ENCODE peak calls at places on chromosomes 5 and 9, in ten cellular contexts. Q, O, K, Y, V, E, B, N, J and H are unnamed samples.

GRCh38 chr5:132498152-132498551 is 7.6 kb upstream of the IRF1 start:
- DNase-seq in E (peak), K (peak), Y (peak), O (no peak), Q (no peak), V (no peak), B (peak), J (peak), N (peak), H (no peak)

GRCh38 chr5:74017112-74017511 is 391.1 kb downstream of the ARHGEF28 start:
- DNase-seq in K (no peak), N (peak), Y (no peak), J (no peak), B (no peak), O (no peak), V (peak), E (no peak), Q (no peak), H (no peak)

GRCh38 chr5:84362061-84362720 is 22.5 kb downstream of the EDIL3 start:
- DNase-seq in K (peak), J (no peak), N (no peak), Q (no peak), E (no peak), Y (no peak), O (no peak), V (no peak), B (no peak), H (no peak)

GRCh38 chr9:113514061-113514460 is 50.5 kb downstream of the RGS3 start:
- DNase-seq in Y (no peak), N (no peak), E (no peak), K (no peak), Q (no peak), V (no peak), B (no peak), O (no peak), J (no peak), H (no peak)

GRCh38 chr5:92775711-92776615 is 805.1 kb downstream of the NR2F1-AS1 start:
- DNase-seq in B (no peak), K (no peak), J (no peak), Y (no peak), Q (no peak), E (no peak), V (no peak), N (no peak), O (no peak), H (no peak)

GRCh38 chr5:91212336-91213092 is 170.6 kb downstream of the ARRDC3 start:
- DNase-seq in B (peak), N (no peak), J (no peak), K (no peak), Y (peak), E (peak), O (no peak), V (no peak), Q (no peak), H (peak)

GRCh38 chr5:128579111-128579510 is 41.1 kb upstream of the FBN2 start:
- DNase-seq in J (no peak), N (no peak), B (peak), V (no peak), Y (no peak), E (no peak), K (peak), O (no peak), Q (no peak), H (no peak)

GRCh38 chr5:135386096-135386495 is 12.9 kb downstream of the MACROH2A1 start:
- DNase-seq in E (no peak), K (peak), B (no peak), Q (no peak), V (no peak), J (no peak), N (no peak), O (no peak), Y (no peak), H (no peak)

GRCh38 chr5:34913072-34913471 is 2.2 kb downstream of the RAD1 start:
- DNase-seq in K (no peak), B (no peak), O (no peak), V (no peak), Y (no peak), J (no peak), N (no peak), Q (no peak), E (no peak), H (no peak)

GRCh38 chr5:173631478-173631877 is 15.0 kb upstream of the BOD1 start:
- DNase-seq in Q (no peak), Y (no peak), J (no peak), E (no peak), K (no peak), O (no peak), V (no peak), B (no peak), N (no peak), H (no peak)

GRCh38 chr9:134630393-134630790 is 11.2 kb upstream of the COL5A1 start:
- DNase-seq in Y (no peak), V (no peak), O (no peak), Q (no peak), J (no peak), N (no peak), E (no peak), B (no peak), K (no peak), H (no peak)

GRCh38 chr5:104928906-104929520 is 1366.4 kb upstream of the NUDT12 start:
- DNase-seq in K (no peak), V (no peak), J (no peak), N (no peak), Y (no peak), Q (no peak), B (no peak), O (no peak), E (no peak), H (no peak)

GRCh38 chr5:173888473-173889135 is 455 bp downstream of the CPEB4 start:
- DNase-seq in E (peak), N (no peak), Q (no peak), K (peak), J (peak), B (no peak), O (peak), V (no peak), Y (no peak), H (peak)

GRCh38 chr9:125485471-125485870 is 221.5 kb downstream of the MAPKAP1 start:
- DNase-seq in V (no peak), Y (no peak), K (no peak), N (no peak), J (no peak), E (no peak), B (no peak), O (no peak), Q (no peak), H (no peak)

GRCh38 chr5:80184235-80185023 is 71.4 kb downstream of the SERINC5 start:
- DNase-seq in Q (no peak), O (no peak), E (no peak), N (no peak), K (no peak), B (peak), J (no peak), Y (no peak), V (no peak), H (peak)

GRCh38 chr9:119736478-119737454 is 367.5 kb upstream of the BRINP1 start:
- DNase-seq in J (no peak), K (no peak), O (no peak), Y (no peak), N (no peak), E (peak), B (no peak), V (no peak), Q (peak), H (peak)

GRCh38 chr9:133238851-133239532 is 29.9 kb upstream of the OBP2B start:
- DNase-seq in B (peak), J (peak), N (no peak), O (peak), K (peak), V (peak), Y (peak), E (peak), Q (peak), H (peak)

GRCh38 chr5:14481299-14481799 is 100.2 kb upstream of the OTULINL start:
- DNase-seq in J (no peak), E (no peak), K (no peak), N (no peak), Y (no peak), Q (no peak), O (no peak), B (no peak), V (no peak), H (no peak)

GRCh38 chr9:81620009-81620405 is 69.3 kb downstream of the TLE1 start:
- DNase-seq in J (no peak), V (no peak), K (peak), Q (no peak), Y (no peak), E (no peak), B (no peak), O (peak), N (no peak), H (no peak)

GRCh38 chr5:104817127-104817526 is 1254.5 kb upstream of the NUDT12 start:
- DNase-seq in O (no peak), N (no peak), B (peak), Q (no peak), V (no peak), K (no peak), J (no peak), E (no peak), Y (no peak), H (no peak)

GRCh38 chr9:106974341-106974740 is 111.4 kb downstream of the ZNF462 start:
- DNase-seq in Y (no peak), V (no peak), J (no peak), B (no peak), Q (no peak), K (no peak), N (no peak), E (no peak), O (no peak), H (no peak)

GRCh38 chr9:96031366-96031824 is 155.9 kb downstream of the ERCC6L2 start:
- DNase-seq in O (no peak), V (no peak), E (no peak), Q (no peak), N (peak), K (no peak), J (peak), B (peak), Y (peak), H (no peak)

GRCh38 chr9:89760123-89760522 is 155.3 kb downstream of the GADD45G start:
- DNase-seq in V (no peak), K (no peak), Y (no peak), J (no peak), B (no peak), O (no peak), Q (no peak), E (no peak), N (no peak), H (no peak)

GRCh38 chr5:94397508-94397907 is 220.9 kb downstream of the KIAA0825 start:
- DNase-seq in B (no peak), E (no peak), N (no peak), Y (no peak), K (no peak), J (no peak), Q (no peak), V (no peak), O (peak), H (no peak)

GRCh38 chr5:133882107-133882695 is 86.2 kb downstream of the C5orf15 start:
- DNase-seq in B (no peak), K (no peak), E (no peak), N (no peak), J (no peak), O (no peak), Y (no peak), V (no peak), Q (no peak), H (no peak)

GRCh38 chr9:114745108-114745848 is 60.6 kb downstream of the TNFSF15 start:
- DNase-seq in K (peak), V (no peak), O (no peak), B (no peak), Y (no peak), E (no peak), J (no peak), N (no peak), Q (no peak), H (no peak)

GRCh38 chr5:158514353-158514960 is 585.3 kb downstream of the EBF1 start:
- DNase-seq in K (no peak), N (no peak), V (no peak), J (no peak), Q (no peak), E (no peak), O (no peak), Y (no peak), B (no peak), H (no peak)

GRCh38 chr9:6925841-6926240 is 168.1 kb downstream of the KDM4C start:
- DNase-seq in O (no peak), V (no peak), J (no peak), B (no peak), K (no peak), E (no peak), Y (no peak), N (no peak), Q (no peak), H (no peak)

GRCh38 chr9:92463989-92464388 is 18.3 kb downstream of the ASPN start:
- DNase-seq in E (no peak), O (no peak), N (no peak), Q (no peak), K (no peak), V (no peak), B (peak), Y (no peak), J (no peak), H (no peak)

GRCh38 chr5:3347741-3348140 is 247.9 kb upstream of the IRX1 start:
- DNase-seq in Y (no peak), K (no peak), B (no peak), O (no peak), V (no peak), E (peak), Q (no peak), J (no peak), N (no peak), H (no peak)

GRCh38 chr5:162068412-162068811 is 839 bp downstream of the GABRG2 start:
- DNase-seq in O (peak), Y (no peak), K (no peak), N (no peak), J (peak), B (peak), E (no peak), Q (peak), V (no peak), H (no peak)

GRCh38 chr9:91196103-91196761 is 165.5 kb downstream of the AUH start:
- DNase-seq in Y (no peak), N (no peak), V (no peak), E (no peak), K (no peak), O (no peak), B (no peak), J (peak), Q (no peak), H (no peak)

GRCh38 chr5:143601357-143601756 is 197.9 kb upstream of the NR3C1 start:
- DNase-seq in K (no peak), Q (no peak), J (no peak), N (no peak), E (no peak), Y (no peak), O (no peak), B (no peak), V (no peak), H (no peak)

GRCh38 chr9:70079364-70080103 is 35.9 kb downstream of the MAMDC2 start:
- DNase-seq in Y (peak), K (no peak), V (no peak), N (no peak), J (no peak), O (peak), E (no peak), B (no peak), Q (no peak), H (no peak)

GRCh38 chr5:57683036-57683600 is 200.5 kb upstream of the ACTBL2 start:
- DNase-seq in Y (no peak), V (no peak), K (no peak), J (no peak), E (no peak), Q (no peak), N (no peak), B (no peak), O (no peak), H (no peak)

DNA sequence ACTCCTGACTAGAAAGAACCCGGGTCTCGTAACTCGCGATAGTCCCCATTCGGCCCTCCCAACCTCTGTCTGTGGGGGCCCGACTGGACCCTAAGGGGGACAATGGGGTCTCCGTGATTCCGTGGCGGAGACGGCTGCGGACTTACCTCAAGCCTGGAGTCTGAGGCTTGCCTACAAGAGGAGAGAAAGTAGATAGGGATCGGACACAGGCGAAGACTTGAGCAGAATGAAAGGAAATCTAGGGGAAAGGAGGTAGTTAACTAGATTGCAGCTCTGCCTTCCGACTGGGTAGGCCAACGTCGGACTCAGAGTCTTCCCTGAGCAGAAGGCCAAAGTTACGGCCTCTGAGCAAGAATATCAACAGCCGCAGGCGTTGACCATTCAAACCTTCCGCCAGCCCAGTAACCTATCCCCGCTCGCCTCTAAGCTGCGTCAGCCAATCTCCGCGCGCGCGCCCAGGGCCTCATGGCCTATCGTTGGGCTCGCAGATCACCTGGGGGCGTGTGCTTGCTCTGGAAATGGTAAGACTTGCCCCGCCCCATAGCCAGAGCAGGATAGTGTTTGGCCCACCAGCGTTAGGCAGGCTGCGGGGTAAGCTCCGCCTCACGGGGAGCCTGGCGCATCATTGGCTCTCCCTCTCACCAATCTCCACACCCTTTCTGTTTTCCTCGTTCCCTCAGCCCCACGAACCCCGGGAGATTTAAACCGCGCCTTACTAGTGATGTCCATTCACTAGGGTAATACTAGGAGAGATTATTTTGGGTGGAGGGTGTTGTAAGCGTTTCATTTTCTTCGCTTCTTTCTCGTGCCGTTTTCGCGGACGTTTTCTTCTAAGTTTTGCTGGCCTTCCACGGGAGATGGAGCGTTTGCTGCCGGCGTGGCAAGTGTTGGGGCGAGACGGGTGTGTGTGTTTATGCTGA is at the start of gene CDC25C:
- DNase-seq in Q (peak), N (peak), B (peak), O (peak), V (peak), K (peak), J (peak), E (peak), Y (peak), H (peak)
- TF ChIP-seq POLR2A in Q (peak), N (peak), B (no peak), O (peak), V (peak), K (peak), J (peak), E (no peak), Y (peak), H (peak)

GRCh38 chr9:137127301-137128157 is 11.4 kb upstream of the GRIN1 start:
- DNase-seq in V (no peak), J (no peak), O (peak), K (peak), N (no peak), E (peak), Y (no peak), B (peak), Q (no peak), H (peak)
- TF ChIP-seq POLR2A in V (no peak), J (no peak), O (peak), K (no peak), N (no peak), E (no peak), Y (no peak), B (no peak), Q (no peak), H (no peak)

GRCh38 chr9:131011274-131012022 is 2.5 kb downstream of the LAMC3 start:
- DNase-seq in J (peak), K (no peak), Y (no peak), B (no peak), E (no peak), N (no peak), V (no peak), O (no peak), Q (no peak), H (no peak)
- TF ChIP-seq POLR2A in J (no peak), K (no peak), Y (no peak), B (no peak), E (no peak), N (no peak), V (no peak), O (no peak), Q (no peak), H (no peak)

DNA sequence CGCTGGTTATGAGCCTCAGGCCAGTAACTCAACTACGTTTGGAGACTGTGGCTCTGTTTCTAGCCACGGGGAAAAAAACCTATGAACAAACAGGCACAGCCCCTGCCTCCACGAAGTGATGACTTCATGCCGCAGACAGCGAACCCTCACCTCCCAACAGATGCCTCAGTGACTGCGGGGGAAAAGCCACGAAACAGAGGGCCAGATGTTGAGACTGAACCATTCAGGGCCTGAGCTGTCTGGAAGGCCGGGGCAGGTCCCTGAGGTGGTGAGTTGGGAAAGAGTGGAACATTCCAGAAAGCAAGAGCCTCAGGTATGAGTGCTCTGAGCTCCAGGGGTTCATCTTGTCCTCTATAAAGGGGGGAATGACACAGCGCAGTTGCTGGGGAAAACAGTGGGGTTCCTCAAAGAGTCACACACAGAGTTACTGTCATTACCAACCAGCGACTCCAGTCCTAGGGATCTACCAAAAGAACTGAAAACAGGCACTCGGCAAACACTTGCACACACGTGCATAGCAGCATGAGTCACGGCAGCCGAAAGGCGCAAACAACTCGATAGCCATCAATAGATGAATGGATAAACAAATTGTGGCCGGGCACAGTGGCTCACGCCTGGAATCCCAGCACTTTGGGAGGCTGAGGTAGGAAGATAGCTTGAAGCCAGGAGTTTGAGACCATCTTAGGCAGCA is 15.3 kb downstream of the PLPP7 start:
- DNase-seq in V (no peak), E (no peak), N (no peak), B (no peak), Y (peak), K (no peak), J (no peak), O (no peak), Q (no peak), H (no peak)
- TF ChIP-seq POLR2A in V (no peak), E (no peak), N (no peak), B (no peak), Y (no peak), K (no peak), J (no peak), O (no peak), Q (no peak), H (no peak)